ENCODE peak calls at places on chromosomes 13 and 19, in five cellular contexts. Q is T-helper 1 cell, T is DMS153, B is germinal center, O is amniotic stem cell. E is an unnamed sample.

GRCh38 chr19:7901337-7901736 is 2.3 kb upstream of the MAP2K7 start:
- DNase-seq in B (no peak), T (no peak), Q (no peak), O (no peak), E (no peak)

GRCh38 chr13:89584058-89584457 is 1763.4 kb upstream of the MIR17HG start:
- DNase-seq in B (no peak), Q (no peak), O (no peak), T (no peak), E (no peak)

GRCh38 chr19:48405850-48406249 is 12.4 kb downstream of the GRIN2D start:
- DNase-seq in O (no peak), Q (no peak), T (no peak), B (no peak), E (no peak)

GRCh38 chr19:45615795-45616708 is 14.0 kb upstream of the GPR4 start:
- DNase-seq in Q (peak), O (no peak), B (peak), T (peak), E (peak)

GRCh38 chr13:74114202-74114601 is 20.0 kb downstream of the KLF12 start:
- DNase-seq in Q (no peak), B (no peak), O (no peak), T (no peak), E (no peak)

GRCh38 chr13:44373601-44374347 is at the start of gene SERP2:
- DNase-seq in O (no peak), Q (no peak), B (peak), T (no peak), E (no peak)

GRCh38 chr13:88979465-88980180 is 1308.5 kb downstream of the SLITRK5 start:
- DNase-seq in B (no peak), Q (no peak), T (peak), O (no peak), E (no peak)

GRCh38 chr13:87093399-87093798 is 577.8 kb upstream of the SLITRK5 start:
- DNase-seq in T (no peak), Q (no peak), B (no peak), O (no peak), E (no peak)

GRCh38 chr19:56026769-56027168 is 40.2 kb downstream of the NLRP5 start:
- DNase-seq in O (no peak), Q (no peak), T (no peak), B (no peak), E (no peak)

GRCh38 chr19:17001603-17002183 is 24.9 kb downstream of the CPAMD8 start:
- DNase-seq in Q (peak), T (no peak), O (no peak), B (no peak), E (no peak)

GRCh38 chr19:18160792-18161690 is 8.1 kb downstream of the PIK3R2 start:
- DNase-seq in Q (peak), O (no peak), B (peak), T (peak), E (no peak)

GRCh38 chr13:74575729-74576125 is 441.5 kb upstream of the KLF12 start:
- DNase-seq in B (no peak), O (peak), Q (peak), T (peak), E (no peak)

GRCh38 chr19:3302755-3303154 is 63.6 kb upstream of the NFIC start:
- DNase-seq in B (no peak), Q (no peak), T (no peak), O (no peak), E (no peak)

GRCh38 chr13:96218475-96218874 is 128.6 kb downstream of the HS6ST3 start:
- DNase-seq in Q (no peak), B (no peak), T (no peak), O (no peak), E (no peak)

GRCh38 chr13:29569253-29570057 is 26.0 kb downstream of the SLC7A1 start:
- DNase-seq in T (no peak), O (no peak), B (no peak), Q (no peak), E (no peak)

GRCh38 chr19:45442927-45443461 is 19.3 kb upstream of the ERCC1 start:
- DNase-seq in Q (no peak), O (no peak), B (peak), T (no peak), E (no peak)

GRCh38 chr19:1132625-1133383 is 29.0 kb downstream of the GPX4 start:
- DNase-seq in T (no peak), Q (no peak), O (no peak), B (no peak), E (no peak)

GRCh38 chr13:100210966-100211710 is 122.2 kb downstream of the PCCA start:
- DNase-seq in O (no peak), Q (no peak), B (no peak), T (no peak), E (no peak)

GRCh38 chr19:37114001-37114400 is 35.8 kb downstream of the ZNF420 start:
- DNase-seq in B (peak), O (no peak), Q (no peak), T (no peak), E (no peak)